ENCODE peak calls at places on chromosomes 1 and 21, in eight cellular contexts. X is iPS-NIHi11, A is A673, E is SJSA1, D is T1000, L is astrocyte, O is HEK293T, Y is renal cortical epithelial cell. S is an unnamed sample.

GRCh38 chr1:210633636-210634035 is 304.9 kb downstream of the HHAT start:
- DNase-seq in E (no peak), L (no peak), D (no peak), O (no peak), X (no peak), A (no peak), Y (no peak), S (no peak)

GRCh38 chr1:25616080-25616931 is at the start of gene MAN1C1:
- DNase-seq in O (peak; percentile 97), D (peak; percentile 73), L (peak; percentile 46), E (peak; percentile 88), Y (peak; percentile 24), X (peak; percentile 98), A (peak; percentile 79), S (peak; percentile 88)

GRCh38 chr1:101236546-101237228 is at the start of gene S1PR1:
- DNase-seq in A (peak; percentile 29), D (peak; percentile 68), E (peak; percentile 73), O (peak; percentile 53), Y (peak; percentile 14), X (peak; percentile 69), L (peak; percentile 38), S (no peak)

GRCh38 chr1:75074719-75075395 is 59.3 kb upstream of the LHX8 start:
- DNase-seq in Y (no peak), E (no peak), D (no peak), A (no peak), L (no peak), X (peak; percentile 11), O (no peak), S (no peak)

GRCh38 chr1:184462990-184463389 is 76.2 kb downstream of the C1orf21 start:
- DNase-seq in Y (no peak), X (no peak), E (no peak), O (no peak), D (no peak), A (no peak), L (no peak), S (no peak)

GRCh38 chr1:201013031-201013485 is 10.5 kb downstream of the KIF21B start:
- DNase-seq in Y (no peak), X (no peak), E (no peak), L (no peak), O (no peak), A (no peak), D (no peak), S (peak; percentile 25)

GRCh38 chr21:41927727-41928409 is 25.9 kb downstream of the C2CD2 start:
- DNase-seq in L (no peak), D (no peak), A (no peak), X (no peak), O (no peak), Y (no peak), E (no peak), S (no peak)

GRCh38 chr1:47532831-47533175 is 95.0 kb downstream of the FOXD2 start:
- DNase-seq in A (no peak), X (no peak), D (no peak), L (no peak), E (no peak), Y (no peak), O (no peak), S (no peak)

GRCh38 chr21:25115021-25115420 is 492.3 kb downstream of the MRPL39 start:
- DNase-seq in A (no peak), D (no peak), E (no peak), X (no peak), O (no peak), L (peak; percentile 13), Y (no peak), S (no peak)

GRCh38 chr1:181113061-181113695 is 24.7 kb downstream of the IER5 start:
- DNase-seq in L (peak; percentile 52), D (peak; percentile 24), E (peak; percentile 63), Y (peak; percentile 50), A (no peak), O (no peak), X (no peak), S (peak; percentile 95)

GRCh38 chr21:35226960-35227741 is 178.0 kb upstream of the RUNX1 start:
- DNase-seq in E (no peak), Y (no peak), D (no peak), X (no peak), L (no peak), A (no peak), O (no peak), S (no peak)

GRCh38 chr1:47661065-47661464 is 223.2 kb downstream of the FOXD2 start:
- DNase-seq in D (no peak), X (no peak), E (peak; percentile 34), L (no peak), O (no peak), A (no peak), Y (no peak), S (no peak)

GRCh38 chr21:39474545-39474944 is 22.8 kb downstream of the SH3BGR start:
- DNase-seq in E (no peak), D (no peak), X (no peak), O (no peak), L (no peak), Y (no peak), A (no peak), S (no peak)

GRCh38 chr1:36322085-36322785 is 1.2 kb downstream of the EVA1B start:
- DNase-seq in D (no peak), A (no peak), L (no peak), E (no peak), X (no peak), O (no peak), Y (no peak), S (no peak)

GRCh38 chr1:76511226-76511625 is 356.1 kb upstream of the ST6GALNAC5 start:
- DNase-seq in A (no peak), X (peak; percentile 56), Y (no peak), L (no peak), O (no peak), E (no peak), D (no peak), S (no peak)

GRCh38 chr1:220999872-221000863 is 120.9 kb downstream of the HLX start:
- DNase-seq in A (no peak), O (no peak), Y (peak; percentile 5), E (no peak), L (no peak), X (no peak), D (no peak), S (no peak)

GRCh38 chr1:16677552-16678423 is 11.0 kb upstream of the RNU1-3 start:
- DNase-seq in A (peak; percentile 92), D (no peak), Y (peak; percentile 62), O (peak; percentile 71), E (peak; percentile 77), L (peak; percentile 22), X (peak; percentile 59), S (peak; percentile 76)

GRCh38 chr1:33347650-33347992 is 26.7 kb upstream of the A3GALT2 start:
- DNase-seq in E (no peak), A (no peak), O (no peak), Y (no peak), X (no peak), D (no peak), L (no peak), S (no peak)

GRCh38 chr1:247647864-247648263 is 31.7 kb downstream of the OR13G1 start:
- DNase-seq in L (no peak), E (no peak), D (no peak), O (no peak), X (peak; percentile 55), A (peak; percentile 22), Y (no peak), S (no peak)

GRCh38 chr1:93702102-93702827 is 20.6 kb upstream of the BCAR3 start:
- DNase-seq in L (no peak), D (no peak), E (no peak), O (no peak), X (peak; percentile 51), A (no peak), Y (peak; percentile 77), S (peak; percentile 86)